ENCODE peak calls at places on chromosomes 2 and 18, in four cellular contexts. G, B, S and P are unnamed samples.

GRCh38 chr18:80171190-80171872 is 62.3 kb downstream of the ADNP2 start:
- DNase-seq in B (peak; percentile 85), S (peak; percentile 58), G (peak; percentile 14), P (peak; percentile 69)

GRCh38 chr18:21110667-21111350 is 804 bp downstream of the ROCK1 start:
- DNase-seq in S (peak; percentile 53), G (peak; percentile 65), B (peak; percentile 44), P (peak; percentile 61)

GRCh38 chr2:126884861-126885481 is 13.7 kb upstream of the TEX51 start:
- DNase-seq in G (no peak), B (no peak), S (no peak), P (no peak)

GRCh38 chr2:98025481-98026037 is 29.8 kb upstream of the TMEM131 start:
- DNase-seq in B (no peak), G (no peak), S (no peak), P (no peak)

GRCh38 chr2:106344302-106344701 is 123.9 kb downstream of the RGPD3 start:
- DNase-seq in B (no peak), G (no peak), S (no peak), P (no peak)

GRCh38 chr18:12041561-12041960 is 52.1 kb upstream of the ANKRD62 start:
- DNase-seq in S (peak; percentile 95), B (no peak), G (no peak), P (no peak)

GRCh38 chr2:223306371-223306770 is 254.4 kb downstream of the KCNE4 start:
- DNase-seq in B (peak; percentile 44), S (peak; percentile 77), G (no peak), P (no peak)

GRCh38 chr2:176545627-176546026 is 276.4 kb downstream of the MTX2 start:
- DNase-seq in B (no peak), S (no peak), G (no peak), P (no peak)

GRCh38 chr2:216328347-216328746 is 43.9 kb downstream of the MARCHF4 start:
- DNase-seq in G (no peak), B (peak; percentile 17), S (peak; percentile 68), P (no peak)

GRCh38 chr2:69298261-69298660 is 88.8 kb downstream of the GFPT1 start:
- DNase-seq in G (no peak), B (no peak), S (peak; percentile 95), P (no peak)
- TF ChIP-seq CTCF in G (no peak), B (no peak), S (no peak), P (no peak)

GRCh38 chr2:191833356-191833755 is 13.5 kb downstream of the CAVIN2 start:
- DNase-seq in G (no peak), B (no peak), S (no peak), P (no peak)

GRCh38 chr2:191835539-191836350 is 11.1 kb downstream of the CAVIN2 start:
- DNase-seq in S (no peak), B (peak; percentile 58), G (no peak), P (no peak)

GRCh38 chr2:191832668-191833067 is 14.2 kb downstream of the CAVIN2 start:
- DNase-seq in S (no peak), G (no peak), B (no peak), P (no peak)

GRCh38 chr2:191835100-191835499 is 11.8 kb downstream of the CAVIN2 start:
- DNase-seq in S (no peak), B (no peak), G (no peak), P (no peak)

GRCh38 chr2:191831410-191831994 is 15.4 kb downstream of the CAVIN2 start:
- DNase-seq in G (no peak), B (no peak), S (peak; percentile 15), P (no peak)
- TF ChIP-seq CTCF in G (no peak), B (no peak), S (no peak), P (no peak)

GRCh38 chr2:208389940-208390339 is 16.7 kb upstream of the PTH2R start:
- DNase-seq in S (no peak), G (no peak), B (no peak), P (no peak)

GRCh38 chr2:208386546-208386945 is 20.0 kb upstream of the PTH2R start:
- DNase-seq in B (no peak), S (no peak), G (no peak), P (no peak)

DNA sequence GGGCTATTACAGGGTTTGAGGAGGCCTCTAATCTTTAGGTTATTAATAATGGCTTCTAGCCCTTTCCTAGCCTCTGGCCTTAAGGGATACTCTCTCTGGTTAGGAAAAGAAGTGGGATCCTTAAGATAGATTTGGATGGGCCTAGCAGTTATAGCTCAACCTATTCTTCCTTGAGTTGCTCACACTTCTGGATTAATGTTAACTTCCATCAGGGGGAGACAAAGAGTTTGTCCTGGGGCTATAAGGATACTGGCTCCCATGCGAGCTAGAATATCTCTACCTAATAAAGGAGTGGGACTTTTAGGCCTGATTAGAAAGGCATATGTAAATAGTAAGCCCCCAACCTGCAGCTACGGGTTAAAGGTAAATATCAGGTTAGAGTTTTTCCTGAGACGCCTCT is 14.3 kb upstream of the PTH2R start:
- DNase-seq in B (no peak), S (peak; percentile 31), G (no peak), P (no peak)
- TF ChIP-seq CTCF in B (no peak), S (peak; percentile 39), G (no peak), P (no peak)

GRCh38 chr2:212005077-212005671 is 533.4 kb downstream of the ERBB4 start:
- DNase-seq in G (no peak), S (peak; percentile 76), B (peak; percentile 54), P (peak; percentile 51)
- TF ChIP-seq CTCF in G (no peak), S (peak; percentile 92), B (peak; percentile 23), P (peak; percentile 63)

GRCh38 chr2:165777522-165778186 is 16.4 kb downstream of the GALNT3 start:
- DNase-seq in S (no peak), G (no peak), B (no peak), P (no peak)

GRCh38 chr2:165778187-165778556 is 15.9 kb downstream of the GALNT3 start:
- DNase-seq in S (no peak), G (no peak), B (no peak), P (no peak)

GRCh38 chr2:165776796-165777195 is 17.3 kb downstream of the GALNT3 start:
- DNase-seq in S (no peak), B (no peak), G (no peak), P (no peak)

GRCh38 chr2:165776013-165776412 is 18.0 kb downstream of the GALNT3 start:
- DNase-seq in G (no peak), B (no peak), S (no peak), P (no peak)

DNA sequence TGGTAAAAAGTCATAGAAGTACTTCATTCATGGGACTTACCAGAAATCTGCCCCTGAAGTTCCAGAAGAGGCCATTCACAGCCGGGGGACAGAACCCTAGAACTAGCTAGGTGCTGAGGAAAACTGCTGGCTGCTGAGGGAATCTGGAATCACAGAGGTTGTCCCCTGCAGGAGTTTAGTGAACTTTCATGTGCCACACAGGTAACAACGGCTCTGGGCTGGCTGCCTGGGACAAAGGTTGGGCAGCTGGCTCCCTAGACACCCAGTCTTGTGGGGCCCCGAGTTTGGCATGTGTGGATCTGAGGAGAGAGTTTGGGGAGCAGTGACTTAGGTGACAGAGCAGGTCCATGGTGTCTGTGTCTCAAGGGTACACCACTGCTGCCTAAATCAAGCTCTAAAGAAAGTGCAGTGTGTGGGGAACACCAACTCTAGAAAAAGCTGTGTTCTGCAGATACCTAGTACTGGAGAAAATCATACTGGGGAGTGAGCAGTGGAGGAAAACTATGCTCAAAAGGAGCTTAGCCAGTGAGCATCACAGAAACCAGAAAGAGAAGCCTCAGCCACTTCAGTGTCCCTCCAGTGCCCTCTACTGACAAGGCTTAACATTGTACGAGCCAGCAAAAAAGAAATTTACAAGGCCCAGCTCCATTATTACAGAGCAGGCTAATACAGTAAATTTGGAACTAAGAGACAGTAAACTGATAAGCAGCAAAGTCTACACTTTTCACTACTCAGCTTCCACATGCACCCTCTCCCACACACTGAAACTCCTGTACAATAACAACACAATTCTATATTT is 15.2 kb downstream of the GALNT3 start:
- DNase-seq in S (no peak), G (no peak), B (peak; percentile 17), P (no peak)
- TF ChIP-seq CTCF in S (peak; percentile 35), G (no peak), B (peak; percentile 45), P (no peak)

GRCh38 chr2:64699712-64700111 is 46.0 kb upstream of the SERTAD2 start:
- DNase-seq in S (no peak), G (no peak), B (peak; percentile 19), P (no peak)
- TF ChIP-seq CTCF in S (no peak), G (no peak), B (no peak), P (no peak)

GRCh38 chr2:121838561-121838960 is 83.1 kb downstream of the TSN start:
- DNase-seq in B (no peak), S (no peak), G (no peak), P (no peak)

GRCh38 chr2:121837596-121837995 is 82.1 kb downstream of the TSN start:
- DNase-seq in B (no peak), G (no peak), S (no peak), P (no peak)

DNA sequence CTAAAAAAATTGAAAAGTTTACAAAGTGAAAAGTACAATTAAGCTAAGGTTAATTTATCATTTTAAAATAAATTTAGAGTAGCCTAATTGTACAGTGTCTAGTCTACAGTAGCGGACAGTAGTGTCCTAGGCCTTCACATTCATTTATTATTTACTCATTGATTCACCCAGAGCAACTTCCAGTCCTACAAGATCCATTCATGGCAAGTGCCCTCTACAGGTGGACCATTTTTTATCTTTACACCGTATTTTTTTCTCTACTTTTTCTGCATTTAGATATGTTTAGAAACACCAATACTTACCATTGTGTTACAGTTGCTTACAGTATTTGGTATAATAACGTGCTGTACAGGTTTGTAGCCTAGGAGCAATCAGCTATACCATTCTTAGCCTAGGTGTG is 84.1 kb downstream of the TSN start:
- DNase-seq in G (no peak), S (no peak), B (no peak), P (no peak)
- TF ChIP-seq CTCF in G (no peak), S (no peak), B (no peak), P (no peak)

GRCh38 chr2:232321817-232322559 is 56.6 kb upstream of the ALPP start:
- DNase-seq in B (no peak), G (no peak), S (no peak), P (no peak)

GRCh38 chr2:232319117-232320037 is 59.2 kb upstream of the ALPP start:
- DNase-seq in B (no peak), S (no peak), G (no peak), P (no peak)

GRCh38 chr2:232320038-232320790 is 58.3 kb upstream of the ALPP start:
- DNase-seq in B (no peak), G (no peak), S (peak; percentile 41), P (no peak)

GRCh38 chr2:232322560-232323327 is 55.8 kb upstream of the ALPP start:
- DNase-seq in B (no peak), G (no peak), S (no peak), P (no peak)

GRCh38 chr2:232321156-232321816 is 57.3 kb upstream of the ALPP start:
- DNase-seq in B (peak; percentile 70), G (peak; percentile 51), S (no peak), P (no peak)
- TF ChIP-seq CTCF in B (no peak), G (peak; percentile 58), S (peak; percentile 27), P (no peak)

GRCh38 chr2:212484563-212485080 is 54.0 kb downstream of the ERBB4 start:
- DNase-seq in B (no peak), G (no peak), S (no peak), P (no peak)
- TF ChIP-seq CTCF in B (no peak), G (no peak), S (no peak), P (no peak)